ENCODE peak calls at places on chromosomes 5 and 9, in seven cellular contexts. F is H1, N is adipocyte, C is heart right ventricle, W is aorta, G is heart left ventricle, K is SK-N-SH. V is an unnamed sample.

GRCh38 chr5:97297063-97297715 is 114.1 kb upstream of the RIOK2 start:
- DNase-seq in K (peak; percentile 32), F (peak; percentile 21), N (peak; percentile 40), W (no peak), G (no peak), C (no peak), V (peak; percentile 22)

GRCh38 chr5:106097308-106097707 is 1573.4 kb downstream of the EFNA5 start:
- DNase-seq in C (no peak), W (no peak), G (no peak), F (no peak), N (peak; percentile 46), K (no peak), V (peak; percentile 19)

GRCh38 chr5:157607371-157608161 is 32.0 kb upstream of the ADAM19 start:
- DNase-seq in N (peak; percentile 32), W (no peak), G (no peak), C (no peak), F (no peak), K (no peak), V (peak; percentile 93)

GRCh38 chr5:127863161-127863560 is 160.0 kb downstream of the CCDC192 start:
- DNase-seq in G (no peak), K (no peak), C (no peak), W (no peak), N (no peak), F (no peak), V (no peak)

GRCh38 chr9:101397746-101398334 is 578 bp downstream of the MRPL50 start:
- DNase-seq in N (no peak), C (no peak), G (no peak), F (no peak), W (no peak), K (peak; percentile 5), V (no peak)

GRCh38 chr9:130268521-130269131 is 3.1 kb downstream of the HMCN2 start:
- DNase-seq in F (no peak), W (no peak), C (no peak), N (no peak), G (peak; percentile 27), K (peak; percentile 62), V (no peak)

GRCh38 chr5:135625061-135625460 is 46.3 kb upstream of the CXCL14 start:
- DNase-seq in G (no peak), N (no peak), C (no peak), K (no peak), F (no peak), W (no peak), V (no peak)

GRCh38 chr9:112332977-112333638 is at the start of gene PTBP3:
- DNase-seq in K (peak; percentile 83), W (peak; percentile 91), F (no peak), G (peak; percentile 82), N (peak; percentile 81), C (peak; percentile 85), V (peak; percentile 67)

GRCh38 chr5:394671-395155 is 48.3 kb upstream of the EXOC3 start:
- DNase-seq in G (no peak), C (no peak), F (no peak), K (peak; percentile 17), N (no peak), W (peak; percentile 59), V (no peak)

GRCh38 chr5:1730487-1730847 is 69.2 kb downstream of the MRPL36 start:
- DNase-seq in K (peak; percentile 2), G (no peak), F (no peak), C (no peak), N (no peak), W (peak; percentile 17), V (no peak)

GRCh38 chr5:32612134-32612888 is 27.0 kb downstream of the SUB1 start:
- DNase-seq in W (no peak), K (peak; percentile 9), G (no peak), N (no peak), C (no peak), F (no peak), V (no peak)

GRCh38 chr9:129170229-129170628 is 7.8 kb downstream of the IER5L start:
- DNase-seq in F (no peak), W (no peak), K (no peak), C (no peak), G (no peak), N (peak; percentile 47), V (no peak)

GRCh38 chr5:34686762-34687268 is 30.7 kb downstream of the RAI14 start:
- DNase-seq in N (peak; percentile 91), W (peak; percentile 86), C (peak; percentile 42), G (peak; percentile 72), K (no peak), F (no peak), V (peak; percentile 86)

GRCh38 chr5:10591159-10591558 is 27.3 kb downstream of the ANKRD33B start:
- DNase-seq in K (no peak), N (no peak), C (no peak), F (no peak), W (no peak), G (no peak), V (no peak)

GRCh38 chr5:68344447-68345111 is 129.0 kb downstream of the PIK3R1 start:
- DNase-seq in F (no peak), W (no peak), N (peak; percentile 45), C (no peak), K (no peak), G (no peak), V (peak; percentile 79)

GRCh38 chr5:14790931-14791330 is 80.6 kb downstream of the ANKH start:
- DNase-seq in G (no peak), F (no peak), C (no peak), W (no peak), N (no peak), K (no peak), V (no peak)

GRCh38 chr5:171390883-171391677 is 3.4 kb downstream of the NPM1 start:
- DNase-seq in N (no peak), F (no peak), G (no peak), W (no peak), K (no peak), C (no peak), V (peak; percentile 29)

GRCh38 chr5:163489055-163489744 is 16.2 kb upstream of the MAT2B start:
- DNase-seq in C (no peak), G (no peak), K (no peak), N (peak; percentile 19), F (no peak), W (no peak), V (no peak)

GRCh38 chr9:70495514-70495913 is 81.1 kb upstream of the KLF9 start:
- DNase-seq in K (no peak), C (no peak), N (no peak), F (no peak), G (no peak), W (no peak), V (no peak)

GRCh38 chr5:80508844-80509243 is 20.9 kb downstream of the FAM151B start:
- DNase-seq in C (no peak), W (no peak), G (no peak), F (no peak), K (no peak), N (no peak), V (no peak)

GRCh38 chr9:110582156-110582555 is 2.6 kb upstream of the SVEP1 start:
- DNase-seq in F (no peak), W (no peak), G (no peak), N (no peak), C (no peak), K (no peak), V (no peak)

GRCh38 chr5:115209279-115209678 is 39.6 kb upstream of the TRIM36 start:
- DNase-seq in N (no peak), K (no peak), F (no peak), W (no peak), C (no peak), G (peak; percentile 19), V (no peak)

GRCh38 chr5:60521379-60522298 is 178.3 kb downstream of the DEPDC1B start:
- DNase-seq in G (no peak), N (no peak), W (no peak), C (no peak), K (no peak), F (no peak), V (no peak)
- H3K27me3 ChIP-seq in G (no peaks in the 10 kb centered on the region), N (peaks cover 33% of the 10 kb centered on the region), W (no peaks in the 10 kb centered on the region), C (no peaks in the 10 kb centered on the region), K (no peaks in the 10 kb centered on the region), F (no peaks in the 10 kb centered on the region), V (peaks cover 38% of the 10 kb centered on the region)

DNA sequence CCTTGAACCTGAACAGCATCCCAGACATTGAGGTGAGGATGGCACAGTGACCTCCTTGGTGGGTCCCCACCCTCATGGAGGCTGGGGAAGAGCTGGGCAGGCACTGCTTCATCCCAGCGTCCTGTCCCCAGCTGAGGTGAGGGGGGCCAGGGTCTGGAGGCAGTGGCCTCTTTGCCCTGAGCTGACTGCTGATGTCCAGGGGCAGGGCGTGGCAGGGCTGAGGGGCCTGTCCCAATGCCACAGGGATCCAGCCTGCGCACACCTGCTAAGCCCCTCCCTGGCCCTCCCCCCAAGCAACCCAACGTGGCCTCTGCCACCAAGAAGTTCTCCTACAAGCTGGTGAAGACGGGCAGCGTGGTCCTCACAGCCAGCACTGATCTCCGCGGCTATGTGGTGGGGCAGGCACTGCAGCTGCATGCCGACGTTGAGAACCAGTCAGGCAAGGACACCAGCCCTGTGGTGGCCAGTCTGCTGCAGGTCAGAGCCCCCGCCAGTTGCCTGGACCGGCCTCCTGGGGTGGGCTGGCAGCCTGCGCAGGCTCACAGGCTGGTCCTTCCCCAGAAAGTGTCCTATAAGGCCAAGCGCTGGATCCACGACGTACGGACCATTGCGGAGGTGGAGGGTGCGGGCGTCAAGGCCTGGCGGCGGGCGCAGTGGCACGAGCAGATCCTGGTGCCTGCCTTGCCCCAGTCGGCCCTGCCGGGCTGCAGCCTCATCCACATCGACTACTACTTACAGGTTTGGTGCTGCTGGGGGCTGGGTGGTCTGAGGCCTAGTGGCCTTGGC is 4.9 kb upstream of the EHMT1 start:
- DNase-seq in N (no peak), K (no peak), C (no peak), W (no peak), G (no peak), F (no peak), V (no peak)
- H3K4me1 ChIP-seq in N (peaks cover 20% of the 10 kb centered on the region), K (peaks cover 18% of the 10 kb centered on the region), C (peaks cover 42% of the 10 kb centered on the region), W (no peaks in the 10 kb centered on the region), G (peaks cover 27% of the 10 kb centered on the region), F (peaks cover 3% of the 10 kb centered on the region), V (peaks cover 16% of the 10 kb centered on the region)

DNA sequence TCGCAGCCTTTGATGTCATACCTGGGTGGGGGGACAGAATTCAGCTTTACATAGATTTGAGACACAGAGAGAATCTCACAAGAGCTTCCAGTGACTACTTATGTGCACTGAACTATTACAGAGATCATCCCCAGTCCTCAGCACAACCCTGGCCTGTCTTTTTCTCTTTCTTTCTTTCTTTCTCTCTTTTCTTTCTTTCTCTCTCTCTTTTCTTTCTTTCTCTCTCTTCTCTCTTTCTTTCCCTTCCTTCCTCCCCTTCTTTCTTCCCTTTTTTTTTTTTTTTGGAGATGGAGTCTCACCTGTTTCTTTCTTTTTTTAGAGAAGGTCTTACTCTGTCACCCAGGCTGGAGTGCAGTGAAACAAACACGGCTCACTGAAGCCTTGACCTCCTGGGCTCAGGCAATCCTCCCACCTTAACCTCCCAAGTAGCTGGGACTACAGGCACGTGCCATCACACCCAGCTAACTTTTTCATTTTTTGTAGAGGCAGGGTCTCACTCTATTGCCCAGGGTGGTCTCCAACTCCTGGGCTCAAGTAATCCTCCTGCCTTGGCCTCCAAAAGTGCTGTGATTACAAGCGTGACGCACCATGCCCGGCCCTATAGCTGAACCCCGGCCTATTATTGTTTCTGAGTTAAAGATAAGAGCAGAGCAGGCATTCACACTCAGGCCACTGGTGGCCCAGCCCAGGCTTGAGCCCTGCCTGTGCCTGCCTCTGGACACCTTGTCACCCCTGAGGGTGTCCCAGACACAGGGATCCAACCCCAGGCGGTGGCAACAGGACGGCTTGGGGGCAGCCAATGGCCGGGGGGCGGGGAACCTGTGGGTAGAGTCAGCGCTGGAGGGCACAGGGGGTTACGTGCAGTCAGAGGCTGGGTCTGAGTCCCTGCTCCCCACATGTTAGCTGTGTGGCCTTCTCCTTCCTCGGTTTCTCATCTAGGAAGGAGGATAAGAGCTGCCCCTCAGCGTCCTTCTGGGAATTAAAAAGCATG is 4.3 kb downstream of the PIP5KL1 start:
- DNase-seq in W (no peak), K (no peak), G (no peak), C (no peak), F (no peak), N (no peak), V (no peak)
- H3K27me3 ChIP-seq in W (no peaks in the 10 kb centered on the region), K (no peaks in the 10 kb centered on the region), G (peaks cover 9% of the 10 kb centered on the region), C (peaks cover 40% of the 10 kb centered on the region), F (peaks cover 15% of the 10 kb centered on the region), N (no peaks in the 10 kb centered on the region), V (no peaks in the 10 kb centered on the region)

GRCh38 chr9:127979015-127979332 is 1.8 kb downstream of the EEIG1 start:
- DNase-seq in K (no peak), N (no peak), G (no peak), F (no peak), W (no peak), C (no peak), V (no peak)
- H3K4me1 ChIP-seq in K (peaks cover 36% of the 10 kb centered on the region), N (peaks cover 65% of the 10 kb centered on the region), G (peaks cover 66% of the 10 kb centered on the region), F (peaks cover 28% of the 10 kb centered on the region), W (peaks cover 7% of the 10 kb centered on the region), C (peaks cover 79% of the 10 kb centered on the region), V (peaks cover 3% of the 10 kb centered on the region)